ENCODE peak calls at places on chromosomes 3 and 15, in ten cellular contexts. S, F, R, Q, C, N, X, T, V and L are unnamed samples.

GRCh38 chr15:66951976-66952375 is 113.4 kb upstream of the SMAD3 start:
- DNase-seq in S (no peak), F (no peak), R (no peak), Q (no peak), C (no peak), N (no peak), X (no peak), T (no peak), V (no peak), L (no peak)

GRCh38 chr15:39657714-39658113 is 76.8 kb downstream of the THBS1 start:
- DNase-seq in S (no peak), F (no peak), R (no peak), Q (peak), C (no peak), N (no peak), X (no peak), T (no peak), V (no peak), L (no peak)

GRCh38 chr3:155352900-155353490 is 59.5 kb upstream of the STRIT1 start:
- DNase-seq in S (no peak), F (peak), R (peak), Q (peak), C (no peak), N (no peak), X (no peak), T (no peak), V (peak), L (peak)

GRCh38 chr3:128923607-128924385 is 44.4 kb downstream of the ACAD9 start:
- DNase-seq in S (no peak), F (no peak), R (no peak), Q (no peak), C (no peak), N (no peak), X (no peak), T (no peak), V (no peak), L (peak)

GRCh38 chr3:115341208-115341607 is 194.1 kb upstream of the ZBTB20 start:
- DNase-seq in S (no peak), F (no peak), R (no peak), Q (peak), C (no peak), N (peak), X (no peak), T (no peak), V (no peak), L (no peak)

GRCh38 chr3:128433630-128434185 is 33.0 kb downstream of the DNAJB8 start:
- DNase-seq in S (no peak), F (no peak), R (no peak), Q (no peak), C (no peak), N (no peak), X (no peak), T (no peak), V (no peak), L (no peak)

GRCh38 chr3:106035618-106036017 is 166.8 kb upstream of the CBLB start:
- DNase-seq in S (no peak), F (no peak), R (no peak), Q (no peak), C (no peak), N (no peak), X (no peak), T (no peak), V (no peak), L (no peak)

GRCh38 chr3:21894459-21895083 is 143.6 kb upstream of the ZNF385D start:
- DNase-seq in S (no peak), F (no peak), R (peak), Q (no peak), C (no peak), N (no peak), X (no peak), T (no peak), V (no peak), L (peak)

GRCh38 chr15:91271565-91272153 is 171.6 kb downstream of the SV2B start:
- DNase-seq in S (peak), F (peak), R (peak), Q (peak), C (peak), N (peak), X (peak), T (no peak), V (peak), L (peak)

GRCh38 chr15:42490246-42490742 is 647 bp downstream of the ZNF106 start:
- DNase-seq in S (no peak), F (no peak), R (no peak), Q (peak), C (no peak), N (no peak), X (no peak), T (no peak), V (no peak), L (peak)

GRCh38 chr3:145628211-145628610 is 532.8 kb downstream of the PLOD2 start:
- DNase-seq in S (no peak), F (no peak), R (no peak), Q (no peak), C (no peak), N (no peak), X (no peak), T (no peak), V (no peak), L (no peak)

GRCh38 chr3:31544634-31545033 is 11.9 kb downstream of the STT3B start:
- DNase-seq in S (no peak), F (no peak), R (no peak), Q (no peak), C (no peak), N (no peak), X (peak), T (no peak), V (no peak), L (peak)

GRCh38 chr3:173089283-173089682 is 51.8 kb downstream of the SPATA16 start:
- DNase-seq in S (no peak), F (no peak), R (no peak), Q (no peak), C (no peak), N (no peak), X (no peak), T (no peak), V (no peak), L (no peak)